ENCODE peak calls at places on chromosomes 4 and X, in six cellular contexts. One of them, this sample, is unnamed.

GRCh38 chr4:156475322-156475721 is 496.3 kb downstream of the PDGFC start:
- DNase-seq in CD8-positive, alpha-beta memory T cell: no peak
- DNase-seq in PC-9: no peak
- DNase-seq in stomach: no peak
- DNase-seq in mesenchymal stem cell: peak
- DNase-seq in tibial artery: no peak
- DNase-seq in this sample: no peak

GRCh38 chr4:74433541-74434172 is 11.3 kb upstream of the AREG start:
- DNase-seq in CD8-positive, alpha-beta memory T cell: no peak
- DNase-seq in PC-9: no peak
- DNase-seq in stomach: no peak
- DNase-seq in mesenchymal stem cell: no peak
- DNase-seq in tibial artery: no peak
- DNase-seq in this sample: no peak

GRCh38 chr4:80361329-80361900 is 25.9 kb downstream of the CFAP299 start:
- DNase-seq in CD8-positive, alpha-beta memory T cell: no peak
- DNase-seq in PC-9: no peak
- DNase-seq in stomach: no peak
- DNase-seq in mesenchymal stem cell: peak
- DNase-seq in tibial artery: no peak
- DNase-seq in this sample: no peak

GRCh38 chr4:53659112-53659511 is 67.8 kb upstream of the LNX1 start:
- DNase-seq in CD8-positive, alpha-beta memory T cell: no peak
- DNase-seq in PC-9: no peak
- DNase-seq in stomach: no peak
- DNase-seq in mesenchymal stem cell: no peak
- DNase-seq in tibial artery: no peak
- DNase-seq in this sample: no peak

GRCh38 chr4:186067757-186068385 is 1.1 kb upstream of the TLR3 start:
- DNase-seq in CD8-positive, alpha-beta memory T cell: peak
- DNase-seq in PC-9: peak
- DNase-seq in stomach: peak
- DNase-seq in mesenchymal stem cell: peak
- DNase-seq in tibial artery: peak
- DNase-seq in this sample: peak

GRCh38 chr4:2267841-2268240 is 5.9 kb upstream of the MXD4 start:
- DNase-seq in CD8-positive, alpha-beta memory T cell: no peak
- DNase-seq in PC-9: no peak
- DNase-seq in stomach: no peak
- DNase-seq in mesenchymal stem cell: no peak
- DNase-seq in tibial artery: no peak
- DNase-seq in this sample: no peak

GRCh38 chr4:105683038-105683437 is 25.5 kb downstream of the INTS12 start:
- DNase-seq in CD8-positive, alpha-beta memory T cell: no peak
- DNase-seq in PC-9: peak
- DNase-seq in stomach: peak
- DNase-seq in mesenchymal stem cell: no peak
- DNase-seq in tibial artery: no peak
- DNase-seq in this sample: no peak

GRCh38 chr4:1242506-1243450 is 6.2 kb downstream of the CTBP1 start:
- DNase-seq in CD8-positive, alpha-beta memory T cell: peak
- DNase-seq in PC-9: no peak
- DNase-seq in stomach: no peak
- DNase-seq in mesenchymal stem cell: no peak
- DNase-seq in tibial artery: peak
- DNase-seq in this sample: no peak

GRCh38 chrX:57445046-57445445 is 146.8 kb upstream of the ZXDB start:
- DNase-seq in CD8-positive, alpha-beta memory T cell: no peak
- DNase-seq in PC-9: no peak
- DNase-seq in stomach: no peak
- DNase-seq in mesenchymal stem cell: no peak
- DNase-seq in tibial artery: no peak
- DNase-seq in this sample: no peak

GRCh38 chrX:11464360-11464759 is 171.1 kb downstream of the AMELX start:
- DNase-seq in CD8-positive, alpha-beta memory T cell: no peak
- DNase-seq in PC-9: no peak
- DNase-seq in stomach: no peak
- DNase-seq in mesenchymal stem cell: no peak
- DNase-seq in tibial artery: no peak
- DNase-seq in this sample: no peak

GRCh38 chrX:44094821-44095530 is 121.8 kb upstream of the NDP start:
- DNase-seq in CD8-positive, alpha-beta memory T cell: no peak
- DNase-seq in PC-9: no peak
- DNase-seq in stomach: no peak
- DNase-seq in mesenchymal stem cell: no peak
- DNase-seq in tibial artery: no peak
- DNase-seq in this sample: no peak

GRCh38 chrX:9252182-9252581 is 212.7 kb upstream of the TBL1X start:
- DNase-seq in CD8-positive, alpha-beta memory T cell: no peak
- DNase-seq in PC-9: no peak
- DNase-seq in stomach: no peak
- DNase-seq in mesenchymal stem cell: no peak
- DNase-seq in tibial artery: no peak
- DNase-seq in this sample: no peak

GRCh38 chr4:48189731-48190130 is 55.7 kb upstream of the TXK start:
- DNase-seq in CD8-positive, alpha-beta memory T cell: no peak
- DNase-seq in PC-9: no peak
- DNase-seq in stomach: no peak
- DNase-seq in mesenchymal stem cell: no peak
- DNase-seq in tibial artery: no peak
- DNase-seq in this sample: no peak

GRCh38 chrX:42715689-42716022 is 62.3 kb downstream of the PPP1R2C start:
- DNase-seq in CD8-positive, alpha-beta memory T cell: no peak
- DNase-seq in PC-9: no peak
- DNase-seq in stomach: no peak
- DNase-seq in mesenchymal stem cell: no peak
- DNase-seq in tibial artery: no peak
- DNase-seq in this sample: no peak

GRCh38 chrX:132171478-132171877 is 43.7 kb upstream of the FRMD7 start:
- DNase-seq in CD8-positive, alpha-beta memory T cell: no peak
- DNase-seq in PC-9: no peak
- DNase-seq in stomach: no peak
- DNase-seq in mesenchymal stem cell: no peak
- DNase-seq in tibial artery: no peak
- DNase-seq in this sample: no peak

GRCh38 chrX:147476008-147476407 is 435.7 kb upstream of the FMR1 start:
- DNase-seq in CD8-positive, alpha-beta memory T cell: no peak
- DNase-seq in PC-9: no peak
- DNase-seq in stomach: no peak
- DNase-seq in mesenchymal stem cell: no peak
- DNase-seq in tibial artery: no peak
- DNase-seq in this sample: no peak

GRCh38 chrX:40130207-40130606 is 32.4 kb upstream of the BCOR start:
- DNase-seq in CD8-positive, alpha-beta memory T cell: no peak
- DNase-seq in PC-9: no peak
- DNase-seq in stomach: no peak
- DNase-seq in mesenchymal stem cell: peak
- DNase-seq in tibial artery: no peak
- DNase-seq in this sample: no peak

GRCh38 chr4:152605641-152606304 is 69.9 kb upstream of the FBXW7 start:
- DNase-seq in CD8-positive, alpha-beta memory T cell: no peak
- DNase-seq in PC-9: no peak
- DNase-seq in stomach: no peak
- DNase-seq in mesenchymal stem cell: peak
- DNase-seq in tibial artery: no peak
- DNase-seq in this sample: no peak

GRCh38 chr4:145351922-145352321 is 129.7 kb upstream of the SMAD1 start:
- DNase-seq in CD8-positive, alpha-beta memory T cell: no peak
- DNase-seq in PC-9: no peak
- DNase-seq in stomach: no peak
- DNase-seq in mesenchymal stem cell: no peak
- DNase-seq in tibial artery: no peak
- DNase-seq in this sample: no peak

GRCh38 chrX:38099688-38100087 is 93.3 kb downstream of the SYTL5 start:
- DNase-seq in CD8-positive, alpha-beta memory T cell: no peak
- DNase-seq in PC-9: no peak
- DNase-seq in stomach: no peak
- DNase-seq in mesenchymal stem cell: no peak
- DNase-seq in tibial artery: no peak
- DNase-seq in this sample: no peak

GRCh38 chr4:177118596-177118995 is 191.1 kb upstream of the NEIL3 start:
- DNase-seq in CD8-positive, alpha-beta memory T cell: no peak
- DNase-seq in PC-9: no peak
- DNase-seq in stomach: no peak
- DNase-seq in mesenchymal stem cell: peak
- DNase-seq in tibial artery: no peak
- DNase-seq in this sample: no peak

GRCh38 chr4:168766537-168767316 is 243.3 kb downstream of the CBR4 start:
- DNase-seq in CD8-positive, alpha-beta memory T cell: no peak
- DNase-seq in PC-9: peak
- DNase-seq in stomach: no peak
- DNase-seq in mesenchymal stem cell: peak
- DNase-seq in tibial artery: no peak
- DNase-seq in this sample: no peak
- H3K27ac ChIP-seq in CD8-positive, alpha-beta memory T cell: no peak
- H3K27ac ChIP-seq in PC-9: no peak
- H3K27ac ChIP-seq in stomach: peak
- H3K27ac ChIP-seq in mesenchymal stem cell: peak
- H3K27ac ChIP-seq in tibial artery: peak
- H3K27ac ChIP-seq in this sample: no peak

DNA sequence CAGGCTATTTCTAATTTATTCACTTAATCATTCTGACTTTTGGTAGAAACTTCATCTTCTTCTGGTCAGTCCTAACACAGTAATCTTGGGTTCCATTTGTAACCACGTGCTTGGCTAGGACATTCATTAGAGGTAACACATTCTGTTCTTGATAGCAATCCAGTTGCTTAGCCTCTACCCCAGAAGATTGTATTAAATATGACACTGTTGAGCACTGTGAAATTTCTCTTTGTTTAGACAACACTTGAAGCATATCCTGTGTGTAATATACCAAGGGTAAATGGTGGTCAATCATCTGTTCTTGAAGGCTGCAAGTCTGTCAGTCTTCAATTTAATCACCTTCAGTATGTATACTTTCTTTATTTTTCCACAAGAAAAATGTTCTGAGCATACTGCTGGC is 523.0 kb downstream of the ANKRD50 start:
- DNase-seq in CD8-positive, alpha-beta memory T cell: no peak
- DNase-seq in PC-9: no peak
- DNase-seq in stomach: no peak
- DNase-seq in mesenchymal stem cell: peak
- DNase-seq in tibial artery: no peak
- DNase-seq in this sample: no peak
- H3K27ac ChIP-seq in CD8-positive, alpha-beta memory T cell: no peak
- H3K27ac ChIP-seq in PC-9: no peak
- H3K27ac ChIP-seq in stomach: no peak
- H3K27ac ChIP-seq in mesenchymal stem cell: no peak
- H3K27ac ChIP-seq in tibial artery: no peak
- H3K27ac ChIP-seq in this sample: no peak

GRCh38 chrX:39121903-39122302 is 320.6 kb downstream of the MID1IP1 start:
- DNase-seq in CD8-positive, alpha-beta memory T cell: no peak
- DNase-seq in PC-9: no peak
- DNase-seq in stomach: no peak
- DNase-seq in mesenchymal stem cell: no peak
- DNase-seq in tibial artery: no peak
- DNase-seq in this sample: no peak

GRCh38 chrX:39125834-39126233 is 324.6 kb downstream of the MID1IP1 start:
- DNase-seq in CD8-positive, alpha-beta memory T cell: no peak
- DNase-seq in PC-9: no peak
- DNase-seq in stomach: no peak
- DNase-seq in mesenchymal stem cell: no peak
- DNase-seq in tibial artery: no peak
- DNase-seq in this sample: no peak
- H3K27ac ChIP-seq in CD8-positive, alpha-beta memory T cell: no peak
- H3K27ac ChIP-seq in PC-9: no peak
- H3K27ac ChIP-seq in stomach: no peak
- H3K27ac ChIP-seq in mesenchymal stem cell: no peak
- H3K27ac ChIP-seq in tibial artery: no peak
- H3K27ac ChIP-seq in this sample: no peak

DNA sequence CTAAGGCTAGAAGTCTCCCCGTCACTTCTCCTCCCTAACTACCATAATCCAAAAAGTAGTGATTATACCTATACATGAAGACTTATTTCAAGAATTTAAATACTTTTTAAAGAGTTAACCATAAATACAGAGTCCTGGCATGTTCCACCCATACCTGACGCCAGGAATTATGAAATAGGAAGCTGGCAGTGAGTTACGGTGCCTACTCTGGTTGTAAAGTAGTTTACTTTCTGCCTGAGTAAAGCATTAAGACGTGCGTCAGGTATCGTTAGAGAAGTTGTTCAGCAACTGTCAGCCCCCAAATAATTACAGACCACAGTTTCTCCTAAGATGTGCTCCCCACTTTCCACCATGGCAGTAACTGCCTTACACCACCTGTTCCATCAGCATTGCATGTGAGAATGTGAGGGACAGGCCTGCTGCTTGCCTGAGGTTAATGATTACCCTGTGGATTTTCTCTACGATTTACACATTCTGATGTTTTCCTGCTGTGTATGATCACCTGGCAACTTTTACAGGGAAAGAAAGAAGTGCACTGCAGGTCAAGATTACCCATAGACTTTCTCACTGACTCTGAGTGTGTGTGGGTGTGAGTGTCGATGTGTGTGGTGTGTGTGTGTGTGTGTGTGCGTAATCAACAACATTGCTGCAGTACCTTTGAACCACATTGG is 92.3 kb upstream of the SLC7A11 start:
- DNase-seq in CD8-positive, alpha-beta memory T cell: no peak
- DNase-seq in PC-9: no peak
- DNase-seq in stomach: peak
- DNase-seq in mesenchymal stem cell: no peak
- DNase-seq in tibial artery: no peak
- DNase-seq in this sample: no peak
- H3K27ac ChIP-seq in CD8-positive, alpha-beta memory T cell: no peak
- H3K27ac ChIP-seq in PC-9: no peak
- H3K27ac ChIP-seq in stomach: no peak
- H3K27ac ChIP-seq in mesenchymal stem cell: no peak
- H3K27ac ChIP-seq in tibial artery: no peak
- H3K27ac ChIP-seq in this sample: no peak

DNA sequence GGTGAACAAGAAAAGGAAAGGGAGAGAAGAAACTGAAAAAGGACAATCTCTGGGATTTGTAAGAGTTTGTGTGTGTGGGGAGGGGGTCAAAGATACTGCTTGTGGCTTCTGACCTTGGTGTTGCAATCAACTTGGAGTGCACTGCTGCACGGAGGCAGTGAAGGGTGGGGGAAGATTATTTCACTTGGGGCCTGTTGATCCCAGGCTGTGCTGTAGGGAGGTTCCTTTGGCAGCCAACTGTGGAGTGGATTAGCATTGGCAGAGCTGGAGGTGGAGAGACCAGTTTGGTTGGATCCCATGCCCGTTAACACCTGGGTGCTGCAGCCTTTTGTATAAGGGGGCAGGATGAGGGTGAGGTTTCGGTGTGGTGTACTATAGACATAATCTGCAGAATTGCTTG is 38.2 kb downstream of the AFF1 start:
- DNase-seq in CD8-positive, alpha-beta memory T cell: no peak
- DNase-seq in PC-9: peak
- DNase-seq in stomach: peak
- DNase-seq in mesenchymal stem cell: peak
- DNase-seq in tibial artery: no peak
- DNase-seq in this sample: no peak
- H3K27ac ChIP-seq in CD8-positive, alpha-beta memory T cell: no peak
- H3K27ac ChIP-seq in PC-9: peak
- H3K27ac ChIP-seq in stomach: peak
- H3K27ac ChIP-seq in mesenchymal stem cell: no peak
- H3K27ac ChIP-seq in tibial artery: no peak
- H3K27ac ChIP-seq in this sample: no peak

This sample was measured in caudate nucleus.